ENCODE peak calls at places on chromosomes 4 and X, in ten cellular contexts. E is endodermal cell; O is ovary; H is testis; G is aorta; P is right lobe of liver; C is right atrium auricular region; J is CD8-positive, alpha-beta T cell; Z is left ventricle myocardium inferior; R is iPS DF 6.9. K is an unnamed sample.
A peak's percentile ranks its signal among the peaks of the same experiment; 100 is the strongest.

GRCh38 chr4:1771555-1772305 is 21.4 kb upstream of the FGFR3 start:
- DNase-seq in E (no peak), O (no peak), H (no peak), G (no peak), P (no peak), C (no peak), J (no peak), Z (no peak), R (no peak), K (no peak)

GRCh38 chr4:77264826-77265225 is 107.8 kb downstream of the CCNG2 start:
- DNase-seq in E (no peak), O (no peak), H (no peak), G (no peak), P (no peak), C (no peak), J (no peak), Z (no peak), R (no peak), K (no peak)

GRCh38 chr4:71692198-71692597 is 91.7 kb downstream of the GC start:
- DNase-seq in E (no peak), O (no peak), H (no peak), G (no peak), P (no peak), C (no peak), J (no peak), Z (no peak), R (no peak), K (no peak)

GRCh38 chr4:5051692-5052423 is 578 bp downstream of the STK32B start:
- DNase-seq in E (peak; percentile 76), O (no peak), H (peak; percentile 26), G (peak; percentile 81), P (peak; percentile 25), C (no peak), J (no peak), Z (no peak), R (no peak), K (peak; percentile 30)

GRCh38 chrX:148049441-148049840 is 68.3 kb downstream of the FMR1NB start:
- DNase-seq in E (no peak), O (no peak), H (no peak), G (no peak), P (no peak), C (no peak), J (no peak), Z (no peak), R (no peak), K (no peak)

GRCh38 chr4:1777822-1778641 is 15.1 kb upstream of the FGFR3 start:
- DNase-seq in E (peak; percentile 95), O (no peak), H (no peak), G (no peak), P (no peak), C (no peak), J (no peak), Z (no peak), R (no peak), K (no peak)

GRCh38 chrX:3950373-3950772 is 236.9 kb upstream of the PRKX start:
- DNase-seq in E (no peak), O (no peak), H (no peak), G (no peak), P (no peak), C (no peak), J (no peak), Z (no peak), R (no peak), K (no peak)

GRCh38 chrX:115709039-115709438 is 148.1 kb downstream of the PLS3 start:
- DNase-seq in E (no peak), O (no peak), H (no peak), G (no peak), P (no peak), C (no peak), J (no peak), Z (no peak), R (no peak), K (no peak)

GRCh38 chr4:15400911-15401671 is 26.7 kb upstream of the C1QTNF7 start:
- DNase-seq in E (no peak), O (peak; percentile 57), H (peak; percentile 42), G (peak; percentile 88), P (peak; percentile 26), C (peak; percentile 72), J (peak; percentile 33), Z (peak; percentile 47), R (no peak), K (peak; percentile 69)

GRCh38 chrX:68669094-68669830 is 21.8 kb downstream of the STARD8 start:
- DNase-seq in E (peak; percentile 74), O (no peak), H (no peak), G (no peak), P (no peak), C (no peak), J (no peak), Z (no peak), R (no peak), K (no peak)

GRCh38 chr4:110198472-110199419 is at the start of gene ELOVL6:
- DNase-seq in E (peak; percentile 95), O (peak; percentile 59), H (peak; percentile 67), G (peak; percentile 85), P (peak; percentile 87), C (peak; percentile 71), J (peak; percentile 27), Z (peak; percentile 54), R (peak; percentile 85), K (peak; percentile 37)

GRCh38 chr4:3254302-3255131 is 5.6 kb downstream of the MSANTD1 start:
- DNase-seq in E (peak; percentile 34), O (peak; percentile 13), H (no peak), G (peak; percentile 55), P (no peak), C (no peak), J (no peak), Z (peak; percentile 10), R (no peak), K (peak; percentile 15)

GRCh38 chr4:185839770-185840169 is 27.8 kb upstream of the SORBS2 start:
- DNase-seq in E (peak; percentile 54), O (no peak), H (no peak), G (no peak), P (no peak), C (no peak), J (no peak), Z (no peak), R (no peak), K (no peak)

GRCh38 chr4:177442623-177443155 is 452 bp upstream of the AGA start:
- DNase-seq in E (no peak), O (no peak), H (no peak), G (no peak), P (no peak), C (no peak), J (peak; percentile 15), Z (no peak), R (no peak), K (no peak)

GRCh38 chr4:155953151-155954117 is at the start of gene CTSO:
- DNase-seq in E (peak; percentile 81), O (peak; percentile 80), H (peak; percentile 84), G (peak; percentile 91), P (peak; percentile 73), C (peak; percentile 69), J (peak; percentile 73), Z (peak; percentile 75), R (no peak), K (peak; percentile 85)

GRCh38 chr4:108068422-108068821 is 78.7 kb downstream of the HADH start:
- DNase-seq in E (no peak), O (no peak), H (no peak), G (no peak), P (no peak), C (no peak), J (no peak), Z (no peak), R (no peak), K (no peak)

GRCh38 chr4:15396157-15396800 is 31.6 kb upstream of the C1QTNF7 start:
- DNase-seq in E (peak; percentile 89), O (no peak), H (peak; percentile 70), G (no peak), P (no peak), C (no peak), J (peak; percentile 49), Z (no peak), R (peak; percentile 52), K (no peak)

GRCh38 chr4:128820631-128821119 is 11.2 kb downstream of the JADE1 start:
- DNase-seq in E (no peak), O (no peak), H (no peak), G (no peak), P (no peak), C (no peak), J (no peak), Z (no peak), R (no peak), K (no peak)

DNA sequence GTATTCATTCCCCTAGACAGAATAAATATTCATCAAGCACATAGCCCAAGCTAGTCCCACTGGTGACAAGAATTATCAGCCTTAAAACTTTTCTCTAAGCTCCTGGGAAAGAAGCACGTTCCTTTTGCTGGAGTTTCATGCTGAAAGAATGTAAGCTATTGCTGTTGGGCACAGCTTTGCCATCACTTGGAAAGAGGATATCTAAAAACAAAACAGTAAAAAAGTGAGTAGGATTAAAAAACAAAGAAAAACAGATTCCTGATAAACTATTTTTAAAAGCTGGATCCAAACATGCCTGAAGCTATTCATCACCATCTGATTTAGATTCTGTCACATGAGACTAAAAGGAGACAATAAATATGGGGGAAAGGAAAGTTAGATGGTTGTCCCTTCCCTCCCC is 176.8 kb downstream of the SCFD2 start:
- DNase-seq in E (no peak), O (no peak), H (no peak), G (no peak), P (no peak), C (no peak), J (no peak), Z (no peak), R (no peak), K (no peak)
- H3K27ac ChIP-seq in E (no peak overlapping the region), O (no peak overlapping the region), H (no peak overlapping the region), G (peak overlapping the region; percentile 88), P (no peak overlapping the region), C (no peak overlapping the region), J (no peak overlapping the region), Z (no peak overlapping the region), R (no peak overlapping the region), K (no peak overlapping the region)

GRCh38 chr4:6929735-6930464 is 20.3 kb downstream of the TBC1D14 start:
- DNase-seq in E (no peak), O (no peak), H (peak; percentile 77), G (no peak), P (no peak), C (no peak), J (no peak), Z (no peak), R (no peak), K (no peak)
- H3K36me3 ChIP-seq in E (no peaks in the 10 kb centered on the region), O (no peaks in the 10 kb centered on the region), H (no peaks in the 10 kb centered on the region), G (peaks cover 3% of the 10 kb centered on the region), P (peaks cover 3% of the 10 kb centered on the region), C (peaks cover 3% of the 10 kb centered on the region), J (no peaks in the 10 kb centered on the region), Z (no peaks in the 10 kb centered on the region), R (no peaks in the 10 kb centered on the region), K (no peaks in the 10 kb centered on the region)

DNA sequence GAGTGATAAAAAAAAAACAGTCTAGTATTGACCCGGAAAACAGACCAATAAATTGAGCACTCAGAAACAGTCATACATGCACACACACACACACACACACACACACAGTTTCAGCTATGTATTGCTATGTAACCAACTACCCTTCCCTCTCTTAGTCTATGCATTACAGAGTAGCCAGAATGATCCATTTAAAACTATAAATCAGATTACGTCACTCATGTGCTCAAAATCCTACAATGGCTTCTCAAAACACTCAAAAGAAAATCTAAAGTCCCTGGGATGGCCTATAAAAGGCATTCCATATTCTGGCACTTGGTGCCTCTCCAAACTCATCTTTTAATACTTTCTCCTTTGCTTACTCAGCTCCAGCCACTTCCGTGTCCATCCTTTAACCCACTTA is 46.5 kb upstream of the ZIC3 start:
- DNase-seq in E (no peak), O (no peak), H (no peak), G (no peak), P (no peak), C (no peak), J (no peak), Z (no peak), R (no peak), K (no peak)
- H3K27ac ChIP-seq in E (no peak overlapping the region), O (no peak overlapping the region), H (no peak overlapping the region), G (no peak overlapping the region), P (no peak overlapping the region), C (no peak overlapping the region), J (no peak overlapping the region), Z (no peak overlapping the region), R (no peak overlapping the region), K (no peak overlapping the region)

GRCh38 chr4:184763150-184763780 is 29.4 kb upstream of the CENPU start:
- DNase-seq in E (no peak), O (no peak), H (no peak), G (no peak), P (no peak), C (no peak), J (no peak), Z (peak; percentile 38), R (no peak), K (no peak)
- H3K36me3 ChIP-seq in E (peaks cover 66% of the 10 kb centered on the region), O (no peaks in the 10 kb centered on the region), H (no peaks in the 10 kb centered on the region), G (peaks cover 9% of the 10 kb centered on the region), P (peaks cover 48% of the 10 kb centered on the region), C (peaks cover 94% of the 10 kb centered on the region), J (peaks cover 4% of the 10 kb centered on the region), Z (peaks cover 93% of the 10 kb centered on the region), R (no peaks in the 10 kb centered on the region), K (peaks cover 91% of the 10 kb centered on the region)

K was measured in heart left ventricle.